ENCODE peak calls at places on chromosomes 11 and 22, in four cellular contexts. One of them, this sample, is unnamed.

GRCh38 chr22:24423519-24424000 is 3.8 kb upstream of the ADORA2A start:
- DNase-seq in K562: peak
- DNase-seq in GM12878: no peak
- DNase-seq in WTC11: peak
- DNase-seq in this sample: no peak

GRCh38 chr11:119421941-119422504 is 949 bp downstream of the THY1 start:
- DNase-seq in GM12878: no peak
- DNase-seq in WTC11: peak
- DNase-seq in K562: no peak
- DNase-seq in this sample: no peak

GRCh38 chr11:100681064-100681502 is 6.0 kb upstream of the ARHGAP42 start:
- DNase-seq in K562: peak
- DNase-seq in GM12878: peak
- DNase-seq in WTC11: peak
- DNase-seq in this sample: peak

GRCh38 chr22:36301851-36302250 is 48.9 kb downstream of the APOL1 start:
- DNase-seq in WTC11: no peak
- DNase-seq in GM12878: no peak
- DNase-seq in K562: no peak
- DNase-seq in this sample: no peak

GRCh38 chr11:118223992-118224391 is 819 bp downstream of the JAML start:
- DNase-seq in K562: no peak
- DNase-seq in GM12878: no peak
- DNase-seq in WTC11: no peak
- DNase-seq in this sample: no peak

GRCh38 chr11:47186076-47186936 is at the start of gene PACSIN3:
- DNase-seq in GM12878: no peak
- DNase-seq in K562: peak
- DNase-seq in WTC11: peak
- DNase-seq in this sample: peak

GRCh38 chr11:134654161-134654915 is 242.3 kb upstream of the B3GAT1 start:
- DNase-seq in GM12878: no peak
- DNase-seq in WTC11: no peak
- DNase-seq in K562: no peak
- DNase-seq in this sample: no peak

GRCh38 chr22:39556970-39557811 is 13.4 kb upstream of the CACNA1I start:
- DNase-seq in WTC11: no peak
- DNase-seq in K562: peak
- DNase-seq in GM12878: no peak
- DNase-seq in this sample: no peak

GRCh38 chr11:1087961-1088926 is 13.6 kb downstream of the MUC2 start:
- DNase-seq in WTC11: no peak
- DNase-seq in GM12878: no peak
- DNase-seq in K562: peak
- DNase-seq in this sample: peak

GRCh38 chr11:65573391-65574146 is 1.2 kb downstream of the FAM89B start:
- DNase-seq in GM12878: no peak
- DNase-seq in K562: no peak
- DNase-seq in WTC11: no peak
- DNase-seq in this sample: no peak

GRCh38 chr22:20606041-20606783 is 98.8 kb downstream of the MED15 start:
- DNase-seq in K562: peak
- DNase-seq in GM12878: no peak
- DNase-seq in WTC11: peak
- DNase-seq in this sample: peak

GRCh38 chr11:62556872-62557631 is 10.4 kb upstream of the AHNAK start:
- DNase-seq in WTC11: no peak
- DNase-seq in GM12878: peak
- DNase-seq in K562: peak
- DNase-seq in this sample: no peak

GRCh38 chr11:58893899-58894298 is 45.4 kb upstream of the GLYATL1 start:
- DNase-seq in K562: no peak
- DNase-seq in GM12878: no peak
- DNase-seq in WTC11: no peak
- DNase-seq in this sample: no peak

GRCh38 chr11:83294208-83294607 is 8.0 kb upstream of the CCDC90B start:
- DNase-seq in K562: no peak
- DNase-seq in GM12878: no peak
- DNase-seq in WTC11: no peak
- DNase-seq in this sample: no peak

GRCh38 chr22:26170795-26171194 is 1.5 kb downstream of the SEZ6L start:
- DNase-seq in K562: peak
- DNase-seq in WTC11: peak
- DNase-seq in GM12878: no peak
- DNase-seq in this sample: no peak

GRCh38 chr11:38672445-38672844 is 2074.4 kb upstream of the RAG2 start:
- DNase-seq in GM12878: no peak
- DNase-seq in WTC11: no peak
- DNase-seq in K562: no peak
- DNase-seq in this sample: no peak
- TF ChIP-seq TCF7 in GM12878: no peak
- TF ChIP-seq TCF7 in WTC11: no peak
- TF ChIP-seq TCF7 in K562: no peak
- TF ChIP-seq TCF7 in this sample: no peak

GRCh38 chr11:15829312-15829711 is 527.0 kb downstream of the SOX6 start:
- DNase-seq in K562: no peak
- DNase-seq in GM12878: no peak
- DNase-seq in WTC11: no peak
- DNase-seq in this sample: no peak
- TF ChIP-seq TCF7 in K562: no peak
- TF ChIP-seq TCF7 in GM12878: peak
- TF ChIP-seq TCF7 in WTC11: no peak
- TF ChIP-seq TCF7 in this sample: no peak

GRCh38 chr11:101929516-101929915 is 13.2 kb upstream of the ANGPTL5 start:
- DNase-seq in WTC11: no peak
- DNase-seq in K562: no peak
- DNase-seq in GM12878: no peak
- DNase-seq in this sample: peak
- TF ChIP-seq TCF7 in WTC11: no peak
- TF ChIP-seq TCF7 in K562: no peak
- TF ChIP-seq TCF7 in GM12878: no peak
- TF ChIP-seq TCF7 in this sample: no peak

DNA sequence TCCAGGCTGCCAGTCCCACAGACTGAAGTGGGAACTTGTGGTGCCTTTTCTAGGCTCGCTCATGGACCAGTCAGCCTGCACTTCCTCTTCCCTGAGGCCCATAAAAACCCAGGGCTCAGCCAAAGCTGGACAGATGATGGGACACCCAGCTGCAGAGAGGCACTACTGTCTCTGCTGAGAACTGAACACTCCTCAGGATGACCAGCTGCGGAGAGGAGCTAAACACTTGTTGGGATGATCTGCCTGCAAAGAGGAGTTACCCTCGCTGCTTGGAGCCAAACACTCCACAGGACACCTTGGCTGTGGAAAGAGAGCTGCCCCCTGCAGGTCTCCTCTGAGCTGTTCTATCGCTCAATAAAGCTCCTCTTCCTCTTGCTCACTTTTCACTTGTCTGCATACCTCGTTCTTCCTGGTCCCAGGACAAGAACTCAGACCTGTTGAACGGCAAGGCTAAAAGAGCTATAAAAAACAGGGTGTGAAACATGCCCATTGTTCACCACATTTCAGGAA is 465.5 kb downstream of the GUCY1A2 start:
- DNase-seq in WTC11: peak
- DNase-seq in GM12878: no peak
- DNase-seq in K562: no peak
- DNase-seq in this sample: peak
- TF ChIP-seq TCF7 in WTC11: no peak
- TF ChIP-seq TCF7 in GM12878: no peak
- TF ChIP-seq TCF7 in K562: no peak
- TF ChIP-seq TCF7 in this sample: no peak

GRCh38 chr11:60363542-60364525 is 14.5 kb upstream of the MS4A7 start:
- DNase-seq in K562: peak
- DNase-seq in GM12878: peak
- DNase-seq in WTC11: peak
- DNase-seq in this sample: peak
- TF ChIP-seq TCF7 in K562: no peak
- TF ChIP-seq TCF7 in GM12878: no peak
- TF ChIP-seq TCF7 in WTC11: no peak
- TF ChIP-seq TCF7 in this sample: no peak

DNA sequence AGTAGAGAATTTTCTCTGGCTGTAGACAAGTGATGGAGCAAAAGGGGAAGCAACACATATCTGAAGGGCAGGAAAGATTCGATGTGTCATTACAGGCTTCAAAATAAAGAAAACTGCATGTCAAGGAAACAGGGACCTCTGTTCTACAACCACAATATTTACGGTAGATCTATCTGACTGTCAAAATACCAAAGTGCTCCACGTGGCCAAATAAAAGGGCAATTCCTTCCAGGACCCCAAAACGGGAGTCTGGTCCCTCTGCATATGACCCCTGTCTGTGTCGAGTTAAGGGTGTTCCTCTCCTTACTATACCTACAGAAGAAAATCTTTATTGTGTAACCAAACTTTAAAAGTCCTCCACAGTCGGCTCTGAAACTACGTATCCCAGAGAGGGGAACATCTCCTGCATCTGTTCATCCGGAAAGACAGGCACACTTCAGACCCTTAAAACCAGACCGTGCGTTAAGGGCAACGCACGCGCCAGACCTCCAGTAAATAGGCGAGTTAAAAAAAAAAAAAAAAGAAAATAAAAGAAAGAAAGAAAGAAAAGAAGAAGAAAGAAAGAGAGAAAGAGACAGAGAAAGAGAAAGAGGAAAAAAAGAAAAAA is 753 bp downstream of the CLNS1A start:
- DNase-seq in WTC11: no peak
- DNase-seq in GM12878: no peak
- DNase-seq in K562: no peak
- DNase-seq in this sample: no peak
- TF ChIP-seq TCF7 in WTC11: no peak
- TF ChIP-seq TCF7 in GM12878: no peak
- TF ChIP-seq TCF7 in K562: no peak
- TF ChIP-seq TCF7 in this sample: no peak